ENCODE peak calls at places on chromosomes 11 and 22, in ten cellular contexts. Z is stomach, G is A549, B is H1, S is tibial nerve, W is upper lobe of left lung, H is suprapubic skin, L is GM12878, M is transverse colon, I is HepG2. X is an unnamed sample.

GRCh38 chr11:130622126-130622525 is 173.7 kb downstream of the ADAMTS15 start:
- DNase-seq in Z (no peak), G (no peak), B (no peak), S (no peak), W (no peak), H (no peak), L (no peak), M (no peak), I (no peak), X (no peak)

GRCh38 chr11:29214833-29215232 is 802.0 kb downstream of the KCNA4 start:
- DNase-seq in Z (no peak), G (no peak), B (no peak), S (no peak), W (no peak), H (no peak), L (no peak), M (no peak), I (no peak), X (no peak)

GRCh38 chr11:76236092-76237026 is 30.1 kb upstream of the WNT11 start:
- DNase-seq in Z (peak; percentile 51), G (peak; percentile 90), B (no peak), S (no peak), W (peak; percentile 59), H (peak; percentile 87), L (no peak), M (peak; percentile 63), I (no peak), X (no peak)

GRCh38 chr11:77081381-77081851 is 14.6 kb downstream of the CAPN5 start:
- DNase-seq in Z (no peak), G (no peak), B (no peak), S (peak; percentile 12), W (no peak), H (no peak), L (no peak), M (peak; percentile 8), I (no peak), X (peak; percentile 15)

GRCh38 chr11:23123766-23124165 is 263.5 kb upstream of the CCDC179 start:
- DNase-seq in Z (no peak), G (no peak), B (no peak), S (no peak), W (no peak), H (no peak), L (no peak), M (no peak), I (no peak), X (no peak)

GRCh38 chr22:25602924-25603323 is 38.4 kb downstream of the GRK3 start:
- DNase-seq in Z (no peak), G (no peak), B (no peak), S (no peak), W (no peak), H (no peak), L (no peak), M (no peak), I (no peak), X (no peak)

GRCh38 chr11:63666874-63667273 is 4.3 kb downstream of the ATL3 start:
- DNase-seq in Z (no peak), G (no peak), B (no peak), S (no peak), W (no peak), H (no peak), L (no peak), M (no peak), I (no peak), X (no peak)

GRCh38 chr11:22775248-22775647 is 54.4 kb downstream of the SVIP start:
- DNase-seq in Z (no peak), G (no peak), B (no peak), S (no peak), W (no peak), H (no peak), L (no peak), M (no peak), I (no peak), X (no peak)

GRCh38 chr11:3838504-3838903 is 2.3 kb downstream of the RHOG start:
- DNase-seq in Z (no peak), G (no peak), B (no peak), S (no peak), W (no peak), H (no peak), L (no peak), M (no peak), I (no peak), X (no peak)

GRCh38 chr11:118497831-118498230 is 29.4 kb upstream of the TTC36 start:
- DNase-seq in Z (no peak), G (no peak), B (no peak), S (no peak), W (no peak), H (no peak), L (no peak), M (no peak), I (no peak), X (no peak)

GRCh38 chr11:59222464-59223065 is 9.8 kb upstream of the MPEG1 start:
- DNase-seq in Z (no peak), G (no peak), B (no peak), S (no peak), W (no peak), H (no peak), L (no peak), M (no peak), I (no peak), X (no peak)

GRCh38 chr11:61333638-61334433 is 808 bp downstream of the TKFC start:
- DNase-seq in Z (no peak), G (no peak), B (no peak), S (no peak), W (no peak), H (no peak), L (no peak), M (no peak), I (no peak), X (no peak)

GRCh38 chr11:115996125-115996807 is 492.1 kb upstream of the CADM1 start:
- DNase-seq in Z (no peak), G (no peak), B (no peak), S (no peak), W (no peak), H (no peak), L (peak; percentile 89), M (no peak), I (no peak), X (no peak)

GRCh38 chr22:37253164-37253660 is 9.1 kb upstream of the RAC2 start:
- DNase-seq in Z (no peak), G (no peak), B (no peak), S (no peak), W (peak; percentile 6), H (no peak), L (no peak), M (no peak), I (no peak), X (no peak)

GRCh38 chr22:26713823-26714449 is 56.5 kb downstream of the MIAT start:
- DNase-seq in Z (no peak), G (no peak), B (no peak), S (no peak), W (no peak), H (no peak), L (no peak), M (no peak), I (peak; percentile 5), X (peak; percentile 22)

GRCh38 chr11:74726547-74727182 is 4.6 kb downstream of the CHRDL2 start:
- DNase-seq in Z (peak; percentile 80), G (peak; percentile 91), B (peak; percentile 47), S (peak; percentile 37), W (peak; percentile 78), H (no peak), L (no peak), M (peak; percentile 76), I (peak; percentile 58), X (peak; percentile 77)

GRCh38 chr11:116109228-116109627 is 605.0 kb upstream of the CADM1 start:
- DNase-seq in Z (no peak), G (peak; percentile 39), B (no peak), S (no peak), W (peak; percentile 45), H (no peak), L (no peak), M (no peak), I (no peak), X (no peak)

GRCh38 chr11:42524534-42525227 is 787.1 kb upstream of the API5 start:
- DNase-seq in Z (peak; percentile 45), G (no peak), B (peak; percentile 59), S (no peak), W (peak; percentile 26), H (no peak), L (peak; percentile 5), M (peak; percentile 28), I (peak; percentile 41), X (no peak)

GRCh38 chr22:45903355-45904149 is 73.4 kb downstream of the WNT7B start:
- DNase-seq in Z (no peak), G (no peak), B (no peak), S (no peak), W (peak; percentile 61), H (no peak), L (no peak), M (no peak), I (no peak), X (no peak)
- TF ChIP-seq EP300 in Z (no peak), G (no peak), B (no peak), S (no peak), W (no peak), H (no peak), L (no peak), M (no peak), I (no peak), X (no peak)

DNA sequence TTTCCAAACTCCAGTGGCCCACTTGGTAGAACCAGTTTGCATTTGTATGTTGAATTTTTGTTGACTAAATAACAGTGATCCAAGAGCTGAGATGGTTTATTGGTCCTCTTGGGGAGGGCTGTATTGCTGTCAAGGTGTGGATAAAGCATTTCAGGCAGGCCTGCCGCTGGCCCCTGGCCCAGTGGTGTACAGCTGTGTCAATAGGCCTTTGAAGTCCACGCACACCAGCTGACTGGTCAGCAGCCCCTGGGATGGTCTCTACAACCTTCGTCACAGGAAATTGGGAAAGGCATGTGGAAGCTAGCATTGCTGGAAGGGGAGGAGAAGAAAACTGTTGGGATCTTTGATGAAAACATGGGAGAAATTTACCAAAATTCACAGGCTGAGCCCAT is 12.4 kb upstream of the E2F8 start:
- DNase-seq in Z (peak; percentile 64), G (no peak), B (no peak), S (no peak), W (no peak), H (no peak), L (no peak), M (peak; percentile 28), I (no peak), X (no peak)
- TF ChIP-seq EP300 in Z (no peak), G (no peak), B (no peak), S (peak; percentile 14), W (no peak), H (no peak), L (no peak), M (no peak), I (no peak), X (no peak)

GRCh38 chr11:127950162-127950561 is 637.2 kb downstream of the ETS1 start:
- DNase-seq in Z (no peak), G (no peak), B (no peak), S (no peak), W (no peak), H (no peak), L (no peak), M (no peak), I (no peak), X (no peak)
- TF ChIP-seq EP300 in Z (no peak), G (no peak), B (no peak), S (no peak), W (no peak), H (no peak), L (no peak), M (no peak), I (no peak), X (no peak)

DNA sequence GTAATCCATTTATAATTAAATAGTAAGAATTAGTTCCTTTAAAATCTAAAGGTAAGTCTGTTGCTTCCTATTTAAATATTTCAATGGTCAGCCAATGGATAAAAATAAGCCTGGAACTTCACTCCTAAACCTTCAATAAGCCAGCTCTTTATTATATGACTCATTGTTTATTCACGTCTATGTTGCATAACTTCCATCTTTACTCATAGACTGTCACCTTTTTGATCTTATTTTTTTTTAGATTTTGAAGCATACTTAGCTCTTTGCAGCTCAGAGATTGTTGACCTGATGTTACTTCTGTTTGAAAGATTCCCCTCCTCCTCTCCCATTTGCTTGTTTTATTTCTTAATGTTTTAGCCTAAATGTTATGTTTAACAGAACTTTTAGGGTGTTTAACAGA is 1571.2 kb upstream of the RAG2 start:
- DNase-seq in Z (no peak), G (no peak), B (no peak), S (no peak), W (no peak), H (no peak), L (no peak), M (no peak), I (peak; percentile 68), X (no peak)
- TF ChIP-seq EP300 in Z (no peak), G (no peak), B (no peak), S (no peak), W (no peak), H (no peak), L (no peak), M (no peak), I (peak; percentile 36), X (no peak)